ENCODE peak calls at places on chromosome 3, in four cellular contexts. One of them, this sample, is unnamed.

GRCh38 chr3:72152551-72153476 is 367.9 kb upstream of the PROK2 start:
- DNase-seq in NCI-H2081: peak
- DNase-seq in posterior cingulate gyrus: peak
- DNase-seq in A549: peak
- DNase-seq in this sample: peak

GRCh38 chr3:184525337-184526157 is 36.0 kb upstream of the EPHB3 start:
- DNase-seq in NCI-H2081: no peak
- DNase-seq in posterior cingulate gyrus: peak
- DNase-seq in A549: no peak
- DNase-seq in this sample: no peak

GRCh38 chr3:112647122-112647521 is 6.2 kb upstream of the CCDC80 start:
- DNase-seq in NCI-H2081: no peak
- DNase-seq in posterior cingulate gyrus: no peak
- DNase-seq in A549: peak
- DNase-seq in this sample: peak

GRCh38 chr3:133572158-133573053 is 1.1 kb upstream of the CDV3 start:
- DNase-seq in NCI-H2081: no peak
- DNase-seq in posterior cingulate gyrus: no peak
- DNase-seq in A549: no peak
- DNase-seq in this sample: no peak

GRCh38 chr3:31096661-31097060 is 202.2 kb upstream of the GADL1 start:
- DNase-seq in NCI-H2081: no peak
- DNase-seq in posterior cingulate gyrus: no peak
- DNase-seq in A549: no peak
- DNase-seq in this sample: no peak

GRCh38 chr3:159130108-159130507 is 328.3 kb downstream of the MFSD1 start:
- DNase-seq in NCI-H2081: no peak
- DNase-seq in posterior cingulate gyrus: no peak
- DNase-seq in A549: no peak
- DNase-seq in this sample: peak

GRCh38 chr3:165339753-165340152 is 143.6 kb upstream of the SLITRK3 start:
- DNase-seq in NCI-H2081: peak
- DNase-seq in posterior cingulate gyrus: no peak
- DNase-seq in A549: no peak
- DNase-seq in this sample: no peak

GRCh38 chr3:171569571-171570132 is 109.4 kb upstream of the TNIK start:
- DNase-seq in NCI-H2081: no peak
- DNase-seq in posterior cingulate gyrus: no peak
- DNase-seq in A549: peak
- DNase-seq in this sample: no peak

GRCh38 chr3:104810896-104811295 is 555.8 kb upstream of the ALCAM start:
- DNase-seq in NCI-H2081: peak
- DNase-seq in posterior cingulate gyrus: no peak
- DNase-seq in A549: no peak
- DNase-seq in this sample: no peak

GRCh38 chr3:99477650-99478049 is 160.7 kb upstream of the COL8A1 start:
- DNase-seq in NCI-H2081: no peak
- DNase-seq in posterior cingulate gyrus: no peak
- DNase-seq in A549: no peak
- DNase-seq in this sample: no peak

GRCh38 chr3:111895079-111895478 is 36.0 kb downstream of the PHLDB2 start:
- DNase-seq in NCI-H2081: peak
- DNase-seq in posterior cingulate gyrus: no peak
- DNase-seq in A549: peak
- DNase-seq in this sample: peak

GRCh38 chr3:64651791-64652241 is 36.0 kb downstream of the ADAMTS9 start:
- DNase-seq in NCI-H2081: no peak
- DNase-seq in posterior cingulate gyrus: no peak
- DNase-seq in A549: no peak
- DNase-seq in this sample: no peak

GRCh38 chr3:71307884-71308697 is 275.4 kb downstream of the FOXP1 start:
- DNase-seq in NCI-H2081: no peak
- DNase-seq in posterior cingulate gyrus: no peak
- DNase-seq in A549: no peak
- DNase-seq in this sample: no peak